ENCODE peak calls at places on chromosomes 13 and 19, in five cellular contexts. One of them, this sample, is unnamed.

GRCh38 chr13:76586842-76587241 is 299.4 kb downstream of the KCTD12 start:
- DNase-seq in sigmoid colon: no peak
- DNase-seq in transverse colon: no peak
- DNase-seq in breast epithelium: no peak
- DNase-seq in stomach: no peak
- DNase-seq in this sample: no peak

GRCh38 chr19:16336571-16336970 is 11.9 kb downstream of the KLF2 start:
- DNase-seq in sigmoid colon: no peak
- DNase-seq in transverse colon: no peak
- DNase-seq in breast epithelium: no peak
- DNase-seq in stomach: no peak
- DNase-seq in this sample: no peak

GRCh38 chr13:113785051-113786010 is 26.3 kb downstream of the TMEM255B start:
- DNase-seq in sigmoid colon: no peak
- DNase-seq in transverse colon: no peak
- DNase-seq in breast epithelium: no peak
- DNase-seq in stomach: no peak
- DNase-seq in this sample: no peak

GRCh38 chr19:16327911-16328823 is 3.5 kb downstream of the KLF2 start:
- DNase-seq in sigmoid colon: peak
- DNase-seq in transverse colon: peak
- DNase-seq in breast epithelium: no peak
- DNase-seq in stomach: peak
- DNase-seq in this sample: peak

GRCh38 chr19:18645035-18645511 is 8.2 kb downstream of the KLHL26 start:
- DNase-seq in sigmoid colon: no peak
- DNase-seq in transverse colon: no peak
- DNase-seq in breast epithelium: no peak
- DNase-seq in stomach: no peak
- DNase-seq in this sample: no peak

GRCh38 chr19:6425732-6426686 is 1.4 kb upstream of the KHSRP start:
- DNase-seq in sigmoid colon: no peak
- DNase-seq in transverse colon: peak
- DNase-seq in breast epithelium: no peak
- DNase-seq in stomach: no peak
- DNase-seq in this sample: no peak

GRCh38 chr19:14497347-14497921 is 1.5 kb upstream of the GIPC1 start:
- DNase-seq in sigmoid colon: no peak
- DNase-seq in transverse colon: peak
- DNase-seq in breast epithelium: no peak
- DNase-seq in stomach: peak
- DNase-seq in this sample: no peak

GRCh38 chr13:41648314-41648935 is 191.1 kb downstream of the RGCC start:
- DNase-seq in sigmoid colon: no peak
- DNase-seq in transverse colon: no peak
- DNase-seq in breast epithelium: no peak
- DNase-seq in stomach: no peak
- DNase-seq in this sample: no peak

GRCh38 chr13:113942591-113943103 is 31.2 kb downstream of the C13orf46 start:
- DNase-seq in sigmoid colon: peak
- DNase-seq in transverse colon: no peak
- DNase-seq in breast epithelium: no peak
- DNase-seq in stomach: no peak
- DNase-seq in this sample: no peak

GRCh38 chr19:29687897-29688728 is 22.9 kb downstream of the PLEKHF1 start:
- DNase-seq in sigmoid colon: no peak
- DNase-seq in transverse colon: no peak
- DNase-seq in breast epithelium: no peak
- DNase-seq in stomach: no peak
- DNase-seq in this sample: no peak

GRCh38 chr19:33876192-33876591 is 79.5 kb downstream of the KCTD15 start:
- DNase-seq in sigmoid colon: no peak
- DNase-seq in transverse colon: no peak
- DNase-seq in breast epithelium: no peak
- DNase-seq in stomach: no peak
- DNase-seq in this sample: no peak

GRCh38 chr19:3343619-3344502 is 22.5 kb upstream of the NFIC start:
- DNase-seq in sigmoid colon: peak
- DNase-seq in transverse colon: peak
- DNase-seq in breast epithelium: peak
- DNase-seq in stomach: peak
- DNase-seq in this sample: peak

GRCh38 chr13:78603240-78603947 is at the start of gene POU4F1:
- DNase-seq in sigmoid colon: no peak
- DNase-seq in transverse colon: peak
- DNase-seq in breast epithelium: no peak
- DNase-seq in stomach: no peak
- DNase-seq in this sample: no peak

GRCh38 chr13:23202383-23202782 is 21.6 kb downstream of the SGCG start:
- DNase-seq in sigmoid colon: no peak
- DNase-seq in transverse colon: no peak
- DNase-seq in breast epithelium: no peak
- DNase-seq in stomach: no peak
- DNase-seq in this sample: no peak

GRCh38 chr13:94416454-94417080 is 62.9 kb downstream of the DCT start:
- DNase-seq in sigmoid colon: no peak
- DNase-seq in transverse colon: no peak
- DNase-seq in breast epithelium: no peak
- DNase-seq in stomach: no peak
- DNase-seq in this sample: no peak

GRCh38 chr19:54469496-54469934 is 3.6 kb downstream of the CDC42EP5 start:
- DNase-seq in sigmoid colon: no peak
- DNase-seq in transverse colon: peak
- DNase-seq in breast epithelium: no peak
- DNase-seq in stomach: peak
- DNase-seq in this sample: no peak

GRCh38 chr19:38025908-38026307 is 118.9 kb downstream of the SIPA1L3 start:
- DNase-seq in sigmoid colon: no peak
- DNase-seq in transverse colon: no peak
- DNase-seq in breast epithelium: no peak
- DNase-seq in stomach: no peak
- DNase-seq in this sample: no peak

GRCh38 chr13:31068119-31068423 is 93.6 kb downstream of the HSPH1 start:
- DNase-seq in sigmoid colon: no peak
- DNase-seq in transverse colon: no peak
- DNase-seq in breast epithelium: no peak
- DNase-seq in stomach: no peak
- DNase-seq in this sample: no peak

GRCh38 chr13:39773833-39774232 is 118.4 kb downstream of the COG6 start:
- DNase-seq in sigmoid colon: no peak
- DNase-seq in transverse colon: no peak
- DNase-seq in breast epithelium: no peak
- DNase-seq in stomach: no peak
- DNase-seq in this sample: no peak

GRCh38 chr19:33998739-33999345 is 173.5 kb upstream of the LSM14A start:
- DNase-seq in sigmoid colon: no peak
- DNase-seq in transverse colon: no peak
- DNase-seq in breast epithelium: no peak
- DNase-seq in stomach: no peak
- DNase-seq in this sample: no peak

GRCh38 chr19:33395561-33396550 is 22.3 kb downstream of the CEBPG start:
- DNase-seq in sigmoid colon: peak
- DNase-seq in transverse colon: no peak
- DNase-seq in breast epithelium: peak
- DNase-seq in stomach: peak
- DNase-seq in this sample: no peak

GRCh38 chr13:107817652-107818287 is 397.6 kb downstream of the LIG4 start:
- DNase-seq in sigmoid colon: no peak
- DNase-seq in transverse colon: no peak
- DNase-seq in breast epithelium: no peak
- DNase-seq in stomach: no peak
- DNase-seq in this sample: no peak

GRCh38 chr13:109694972-109695371 is 91.4 kb downstream of the IRS2 start:
- DNase-seq in sigmoid colon: no peak
- DNase-seq in transverse colon: no peak
- DNase-seq in breast epithelium: no peak
- DNase-seq in stomach: no peak
- DNase-seq in this sample: no peak

GRCh38 chr19:18809149-18809978 is 18.3 kb upstream of the COMP start:
- DNase-seq in sigmoid colon: peak
- DNase-seq in transverse colon: peak
- DNase-seq in breast epithelium: no peak
- DNase-seq in stomach: peak
- DNase-seq in this sample: no peak

GRCh38 chr19:4099054-4099764 is 24.7 kb downstream of the MAP2K2 start:
- DNase-seq in sigmoid colon: no peak
- DNase-seq in transverse colon: no peak
- DNase-seq in breast epithelium: no peak
- DNase-seq in stomach: no peak
- DNase-seq in this sample: no peak

GRCh38 chr13:32019612-32020233 is 11.9 kb upstream of the FRY start:
- DNase-seq in sigmoid colon: no peak
- DNase-seq in transverse colon: peak
- DNase-seq in breast epithelium: no peak
- DNase-seq in stomach: no peak
- DNase-seq in this sample: no peak

DNA sequence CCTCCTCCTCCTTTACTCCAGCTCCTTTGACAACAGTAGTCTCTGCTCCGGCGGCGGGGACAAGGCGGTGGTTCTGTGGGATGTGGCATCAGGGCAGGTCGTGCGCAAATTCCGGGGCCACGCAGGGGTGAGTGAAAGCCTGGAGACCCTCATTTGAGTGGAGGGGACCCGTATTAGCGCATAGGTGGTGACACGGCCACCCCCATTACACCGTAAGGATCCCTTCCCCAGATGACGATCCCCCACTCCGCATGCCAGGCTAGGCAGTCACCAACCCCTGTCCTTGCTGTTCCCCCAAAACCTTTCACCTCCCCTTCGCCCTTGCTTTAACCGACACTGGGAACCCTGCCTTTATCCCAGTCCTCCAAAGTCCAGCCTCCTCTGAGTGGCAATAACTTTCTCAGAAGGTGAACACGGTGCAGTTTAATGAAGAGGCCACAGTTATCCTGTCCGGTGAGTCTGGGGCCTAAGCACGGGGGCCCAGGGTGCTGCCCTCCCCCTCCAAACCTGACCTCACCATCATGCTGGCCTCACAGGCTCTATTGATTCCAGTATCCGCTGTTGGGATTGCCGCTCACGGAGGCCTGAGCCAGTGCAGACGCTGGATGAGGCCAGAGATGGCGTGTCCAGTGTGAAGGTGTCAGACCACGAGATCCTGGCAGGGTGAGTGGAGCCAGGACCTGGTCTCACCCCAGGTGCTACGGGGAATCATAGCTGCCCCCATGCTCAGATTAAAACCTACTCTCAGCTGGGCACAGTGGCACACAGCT is 3.7 kb downstream of the WDR83 start:
- DNase-seq in sigmoid colon: no peak
- DNase-seq in transverse colon: no peak
- DNase-seq in breast epithelium: no peak
- DNase-seq in stomach: no peak
- DNase-seq in this sample: no peak
- TF ChIP-seq POLR2AphosphoS5 in sigmoid colon: no peak
- TF ChIP-seq POLR2AphosphoS5 in transverse colon: no peak
- TF ChIP-seq POLR2AphosphoS5 in breast epithelium: no peak
- TF ChIP-seq POLR2AphosphoS5 in stomach: no peak
- TF ChIP-seq POLR2AphosphoS5 in this sample: no peak

DNA sequence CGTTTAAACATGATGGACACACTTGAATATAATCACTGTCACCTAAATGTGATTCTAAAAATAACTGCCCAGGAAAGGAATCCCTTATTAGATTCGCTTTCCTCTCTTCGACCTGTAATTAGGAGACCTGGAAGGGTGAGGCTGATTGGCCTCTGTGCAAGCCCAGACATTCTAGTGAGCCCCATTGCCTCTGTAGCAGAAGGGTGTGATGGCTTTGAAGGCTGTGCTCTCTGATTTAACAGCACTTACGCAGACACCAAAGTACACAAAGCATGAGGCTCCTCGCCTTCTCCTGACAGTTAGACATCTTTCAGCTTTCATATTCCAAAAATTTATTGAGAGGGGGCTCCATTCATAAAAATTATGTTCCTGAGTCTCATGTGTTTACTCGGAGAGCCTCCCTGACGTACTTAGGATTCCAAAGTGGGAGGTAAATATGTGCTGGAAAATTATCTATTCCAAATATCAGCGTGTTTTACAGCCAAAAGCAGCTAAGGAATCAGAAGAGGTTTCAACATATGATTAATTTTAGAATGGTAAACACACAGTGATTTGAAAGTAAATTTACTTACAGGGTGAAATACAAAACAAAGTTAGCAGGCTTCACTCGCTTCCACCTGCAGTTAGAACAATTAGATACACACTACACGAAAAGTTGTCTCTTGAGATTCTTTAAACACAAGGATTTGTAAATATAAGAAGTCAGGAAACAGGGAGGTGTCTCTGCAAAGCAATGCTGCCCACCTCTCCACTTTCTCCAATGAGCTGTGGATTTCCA is 314.0 kb upstream of the NBEA start:
- DNase-seq in sigmoid colon: no peak
- DNase-seq in transverse colon: no peak
- DNase-seq in breast epithelium: no peak
- DNase-seq in stomach: no peak
- DNase-seq in this sample: no peak
- TF ChIP-seq POLR2AphosphoS5 in sigmoid colon: no peak
- TF ChIP-seq POLR2AphosphoS5 in transverse colon: no peak
- TF ChIP-seq POLR2AphosphoS5 in breast epithelium: no peak
- TF ChIP-seq POLR2AphosphoS5 in stomach: no peak
- TF ChIP-seq POLR2AphosphoS5 in this sample: no peak

GRCh38 chr19:31668916-31669315 is 319.7 kb upstream of the TSHZ3 start:
- DNase-seq in sigmoid colon: no peak
- DNase-seq in transverse colon: no peak
- DNase-seq in breast epithelium: no peak
- DNase-seq in stomach: no peak
- DNase-seq in this sample: peak
- TF ChIP-seq POLR2AphosphoS5 in sigmoid colon: no peak
- TF ChIP-seq POLR2AphosphoS5 in transverse colon: no peak
- TF ChIP-seq POLR2AphosphoS5 in breast epithelium: no peak
- TF ChIP-seq POLR2AphosphoS5 in stomach: no peak
- TF ChIP-seq POLR2AphosphoS5 in this sample: no peak

GRCh38 chr13:45255253-45255987 is 54.6 kb upstream of the KCTD4 start:
- DNase-seq in sigmoid colon: no peak
- DNase-seq in transverse colon: no peak
- DNase-seq in breast epithelium: no peak
- DNase-seq in stomach: no peak
- DNase-seq in this sample: no peak
- TF ChIP-seq POLR2AphosphoS5 in sigmoid colon: no peak
- TF ChIP-seq POLR2AphosphoS5 in transverse colon: peak
- TF ChIP-seq POLR2AphosphoS5 in breast epithelium: no peak
- TF ChIP-seq POLR2AphosphoS5 in stomach: no peak
- TF ChIP-seq POLR2AphosphoS5 in this sample: no peak